ENCODE peak calls at places on chromosomes 5 and 9, in eight cellular contexts. P is nephron progenitor cell; D is amygdala; T is mesothelial cell of epicardium; Y is stimulated activated CD4-positive, alpha-beta T cell treated with anti-CD3 and anti-CD28 coated beads, Interleukin-4, amount 100 ng/mL, for 1 hour; L is CD4-positive, alpha-beta T cell; S is RCC 7860; F is activated CD4-positive, alpha-beta memory T cell treated with anti-CD3 and anti-CD28 coated beads for 36 hours. U is an unnamed sample.

GRCh38 chr9:20640331-20641187 is 18.3 kb upstream of the MLLT3 start:
- DNase-seq in P (no peak), D (no peak), T (peak), Y (peak), L (peak), S (peak), F (peak), U (peak)

GRCh38 chr5:179801304-179802206 is 5.1 kb downstream of the MGAT4B start:
- DNase-seq in P (peak), D (peak), T (no peak), Y (peak), L (peak), S (no peak), F (peak), U (no peak)

GRCh38 chr9:90906316-90907055 is 104.9 kb downstream of the SYK start:
- DNase-seq in P (no peak), D (no peak), T (no peak), Y (no peak), L (no peak), S (no peak), F (no peak), U (peak)

GRCh38 chr5:149007174-149007573 is 55.7 kb downstream of the SH3TC2 start:
- DNase-seq in P (no peak), D (no peak), T (no peak), Y (no peak), L (no peak), S (no peak), F (no peak), U (no peak)

GRCh38 chr5:112238473-112238872 is 180.6 kb downstream of the EPB41L4A start:
- DNase-seq in P (no peak), D (no peak), T (no peak), Y (no peak), L (no peak), S (no peak), F (no peak), U (no peak)

GRCh38 chr9:113808391-113809191 is 67.5 kb upstream of the ZNF618 start:
- DNase-seq in P (no peak), D (no peak), T (no peak), Y (no peak), L (no peak), S (peak), F (no peak), U (no peak)

GRCh38 chr9:24766081-24766480 is 220.4 kb upstream of the IZUMO3 start:
- DNase-seq in P (no peak), D (no peak), T (no peak), Y (no peak), L (no peak), S (no peak), F (no peak), U (no peak)

GRCh38 chr5:17257705-17258273 is 40.4 kb downstream of the BASP1 start:
- DNase-seq in P (no peak), D (no peak), T (no peak), Y (no peak), L (no peak), S (no peak), F (peak), U (no peak)

GRCh38 chr9:124366476-124367220 is 48.6 kb downstream of the PSMB7 start:
- DNase-seq in P (no peak), D (no peak), T (no peak), Y (no peak), L (no peak), S (no peak), F (no peak), U (no peak)

GRCh38 chr5:97998946-97999345 is 774.5 kb upstream of the RGMB start:
- DNase-seq in P (no peak), D (peak), T (no peak), Y (no peak), L (no peak), S (no peak), F (no peak), U (no peak)

GRCh38 chr5:172939045-172939444 is 20.2 kb upstream of the RPL26L1 start:
- DNase-seq in P (no peak), D (no peak), T (no peak), Y (no peak), L (no peak), S (no peak), F (peak), U (peak)